ENCODE peak calls at places on chromosomes 11 and 22, in five cellular contexts. One of them, this sample, is unnamed.

GRCh38 chr11:2777871-2778629 is 78.3 kb upstream of the KCNQ1OT1 start:
- DNase-seq in HCT116: no peak
- DNase-seq in endothelial cell of umbilical vein: no peak
- DNase-seq in body of pancreas: peak
- DNase-seq in tibial nerve: peak
- DNase-seq in this sample: peak

GRCh38 chr11:93268287-93269040 is 62.1 kb upstream of the DEUP1 start:
- DNase-seq in HCT116: no peak
- DNase-seq in endothelial cell of umbilical vein: no peak
- DNase-seq in body of pancreas: no peak
- DNase-seq in tibial nerve: no peak
- DNase-seq in this sample: no peak

GRCh38 chr22:40648386-40648785 is 11.9 kb upstream of the MRTFA start:
- DNase-seq in HCT116: no peak
- DNase-seq in endothelial cell of umbilical vein: no peak
- DNase-seq in body of pancreas: no peak
- DNase-seq in tibial nerve: no peak
- DNase-seq in this sample: no peak

GRCh38 chr11:40924915-40925314 is 534.5 kb downstream of the LRRC4C start:
- DNase-seq in HCT116: no peak
- DNase-seq in endothelial cell of umbilical vein: no peak
- DNase-seq in body of pancreas: no peak
- DNase-seq in tibial nerve: no peak
- DNase-seq in this sample: no peak

GRCh38 chr11:43788394-43788793 is 92.2 kb upstream of the ALKBH3 start:
- DNase-seq in HCT116: no peak
- DNase-seq in endothelial cell of umbilical vein: peak
- DNase-seq in body of pancreas: no peak
- DNase-seq in tibial nerve: no peak
- DNase-seq in this sample: no peak

GRCh38 chr22:37971475-37972434 is 12.6 kb downstream of the SOX10 start:
- DNase-seq in HCT116: no peak
- DNase-seq in endothelial cell of umbilical vein: no peak
- DNase-seq in body of pancreas: no peak
- DNase-seq in tibial nerve: no peak
- DNase-seq in this sample: no peak

GRCh38 chr11:33454264-33454663 is 197.1 kb downstream of the HIPK3 start:
- DNase-seq in HCT116: no peak
- DNase-seq in endothelial cell of umbilical vein: no peak
- DNase-seq in body of pancreas: no peak
- DNase-seq in tibial nerve: no peak
- DNase-seq in this sample: no peak

GRCh38 chr11:133821776-133822175 is 23.5 kb downstream of the SPATA19 start:
- DNase-seq in HCT116: peak
- DNase-seq in endothelial cell of umbilical vein: no peak
- DNase-seq in body of pancreas: peak
- DNase-seq in tibial nerve: no peak
- DNase-seq in this sample: peak

GRCh38 chr11:7381937-7382336 is 103.4 kb upstream of the OLFML1 start:
- DNase-seq in HCT116: no peak
- DNase-seq in endothelial cell of umbilical vein: no peak
- DNase-seq in body of pancreas: no peak
- DNase-seq in tibial nerve: no peak
- DNase-seq in this sample: no peak

GRCh38 chr11:44976576-44976975 is 25.9 kb upstream of the TP53I11 start:
- DNase-seq in HCT116: no peak
- DNase-seq in endothelial cell of umbilical vein: no peak
- DNase-seq in body of pancreas: no peak
- DNase-seq in tibial nerve: no peak
- DNase-seq in this sample: no peak

GRCh38 chr22:43829904-43830851 is 18.1 kb upstream of the EFCAB6 start:
- DNase-seq in HCT116: no peak
- DNase-seq in endothelial cell of umbilical vein: no peak
- DNase-seq in body of pancreas: no peak
- DNase-seq in tibial nerve: peak
- DNase-seq in this sample: peak

GRCh38 chr11:130121430-130121978 is 38.1 kb upstream of the ST14 start:
- DNase-seq in HCT116: peak
- DNase-seq in endothelial cell of umbilical vein: peak
- DNase-seq in body of pancreas: no peak
- DNase-seq in tibial nerve: no peak
- DNase-seq in this sample: no peak

GRCh38 chr11:43010042-43010441 is 301.8 kb upstream of the API5 start:
- DNase-seq in HCT116: no peak
- DNase-seq in endothelial cell of umbilical vein: no peak
- DNase-seq in body of pancreas: no peak
- DNase-seq in tibial nerve: no peak
- DNase-seq in this sample: no peak

GRCh38 chr22:29907753-29908515 is 25.0 kb downstream of the MTMR3 start:
- DNase-seq in HCT116: peak
- DNase-seq in endothelial cell of umbilical vein: peak
- DNase-seq in body of pancreas: peak
- DNase-seq in tibial nerve: peak
- DNase-seq in this sample: peak

GRCh38 chr11:337711-338110 is 17.1 kb upstream of the IFITM3 start:
- DNase-seq in HCT116: no peak
- DNase-seq in endothelial cell of umbilical vein: no peak
- DNase-seq in body of pancreas: no peak
- DNase-seq in tibial nerve: no peak
- DNase-seq in this sample: no peak

GRCh38 chr11:86594746-86595145 is 77.7 kb downstream of the ME3 start:
- DNase-seq in HCT116: no peak
- DNase-seq in endothelial cell of umbilical vein: peak
- DNase-seq in body of pancreas: no peak
- DNase-seq in tibial nerve: no peak
- DNase-seq in this sample: no peak

GRCh38 chr11:73085189-73085875 is 56.8 kb downstream of the FCHSD2 start:
- DNase-seq in HCT116: no peak
- DNase-seq in endothelial cell of umbilical vein: no peak
- DNase-seq in body of pancreas: no peak
- DNase-seq in tibial nerve: no peak
- DNase-seq in this sample: no peak

GRCh38 chr11:109733245-109733644 is 311.3 kb downstream of the C11orf87 start:
- DNase-seq in HCT116: no peak
- DNase-seq in endothelial cell of umbilical vein: no peak
- DNase-seq in body of pancreas: no peak
- DNase-seq in tibial nerve: no peak
- DNase-seq in this sample: no peak

GRCh38 chr11:61497473-61497872 is 11.1 kb upstream of the LRRC10B start:
- DNase-seq in HCT116: no peak
- DNase-seq in endothelial cell of umbilical vein: no peak
- DNase-seq in body of pancreas: no peak
- DNase-seq in tibial nerve: no peak
- DNase-seq in this sample: no peak

GRCh38 chr11:64245401-64245796 is 1.3 kb downstream of the PPP1R14B start:
- DNase-seq in HCT116: no peak
- DNase-seq in endothelial cell of umbilical vein: no peak
- DNase-seq in body of pancreas: peak
- DNase-seq in tibial nerve: no peak
- DNase-seq in this sample: no peak

GRCh38 chr11:104529213-104529612 is 365.3 kb upstream of the PDGFD start:
- DNase-seq in HCT116: no peak
- DNase-seq in endothelial cell of umbilical vein: no peak
- DNase-seq in body of pancreas: no peak
- DNase-seq in tibial nerve: no peak
- DNase-seq in this sample: no peak

GRCh38 chr11:57276169-57276854 is 39.3 kb upstream of the APLNR start:
- DNase-seq in HCT116: no peak
- DNase-seq in endothelial cell of umbilical vein: peak
- DNase-seq in body of pancreas: no peak
- DNase-seq in tibial nerve: no peak
- DNase-seq in this sample: no peak

GRCh38 chr22:44369241-44369652 is 56.5 kb upstream of the SHISAL1 start:
- DNase-seq in HCT116: no peak
- DNase-seq in endothelial cell of umbilical vein: no peak
- DNase-seq in body of pancreas: no peak
- DNase-seq in tibial nerve: no peak
- DNase-seq in this sample: no peak

GRCh38 chr22:38864361-38865191 is 7.4 kb downstream of the CBX6 start:
- DNase-seq in HCT116: no peak
- DNase-seq in endothelial cell of umbilical vein: peak
- DNase-seq in body of pancreas: peak
- DNase-seq in tibial nerve: no peak
- DNase-seq in this sample: peak

GRCh38 chr22:45210577-45211431 is 29.9 kb downstream of the KIAA0930 start:
- DNase-seq in HCT116: no peak
- DNase-seq in endothelial cell of umbilical vein: no peak
- DNase-seq in body of pancreas: no peak
- DNase-seq in tibial nerve: no peak
- DNase-seq in this sample: no peak

GRCh38 chr11:65554842-65555395 is 3.2 kb downstream of the LTBP3 start:
- DNase-seq in HCT116: no peak
- DNase-seq in endothelial cell of umbilical vein: no peak
- DNase-seq in body of pancreas: no peak
- DNase-seq in tibial nerve: no peak
- DNase-seq in this sample: no peak

GRCh38 chr11:1008001-1008400 is 28.5 kb downstream of the MUC6 start:
- DNase-seq in HCT116: no peak
- DNase-seq in endothelial cell of umbilical vein: no peak
- DNase-seq in body of pancreas: no peak
- DNase-seq in tibial nerve: no peak
- DNase-seq in this sample: no peak

GRCh38 chr22:22080270-22080669 is 97.7 kb upstream of the TOP3B start:
- DNase-seq in HCT116: no peak
- DNase-seq in endothelial cell of umbilical vein: no peak
- DNase-seq in body of pancreas: no peak
- DNase-seq in tibial nerve: no peak
- DNase-seq in this sample: no peak

GRCh38 chr11:35142481-35143207 is 3.7 kb downstream of the CD44 start:
- DNase-seq in HCT116: no peak
- DNase-seq in endothelial cell of umbilical vein: peak
- DNase-seq in body of pancreas: peak
- DNase-seq in tibial nerve: no peak
- DNase-seq in this sample: no peak

GRCh38 chr11:1549355-1550330 is 22.4 kb downstream of the DUSP8 start:
- DNase-seq in HCT116: no peak
- DNase-seq in endothelial cell of umbilical vein: no peak
- DNase-seq in body of pancreas: no peak
- DNase-seq in tibial nerve: no peak
- DNase-seq in this sample: no peak

GRCh38 chr11:86719781-86720463 is 47.5 kb upstream of the ME3 start:
- DNase-seq in HCT116: no peak
- DNase-seq in endothelial cell of umbilical vein: peak
- DNase-seq in body of pancreas: no peak
- DNase-seq in tibial nerve: no peak
- DNase-seq in this sample: no peak

GRCh38 chr11:43944761-43945311 is 2.4 kb downstream of the C11orf96 start:
- DNase-seq in HCT116: no peak
- DNase-seq in endothelial cell of umbilical vein: peak
- DNase-seq in body of pancreas: peak
- DNase-seq in tibial nerve: peak
- DNase-seq in this sample: peak

GRCh38 chr11:92528051-92528450 is 303.4 kb downstream of the FAT3 start:
- DNase-seq in HCT116: no peak
- DNase-seq in endothelial cell of umbilical vein: no peak
- DNase-seq in body of pancreas: no peak
- DNase-seq in tibial nerve: no peak
- DNase-seq in this sample: no peak

GRCh38 chr11:88310246-88310645 is 27.3 kb downstream of the CTSC start:
- DNase-seq in HCT116: no peak
- DNase-seq in endothelial cell of umbilical vein: peak
- DNase-seq in body of pancreas: no peak
- DNase-seq in tibial nerve: no peak
- DNase-seq in this sample: no peak

GRCh38 chr11:94546886-94547285 is 3.2 kb downstream of the FUT4 start:
- DNase-seq in HCT116: no peak
- DNase-seq in endothelial cell of umbilical vein: no peak
- DNase-seq in body of pancreas: no peak
- DNase-seq in tibial nerve: no peak
- DNase-seq in this sample: no peak
- TF ChIP-seq POLR2A in HCT116: no peak
- TF ChIP-seq POLR2A in endothelial cell of umbilical vein: no peak
- TF ChIP-seq POLR2A in body of pancreas: peak
- TF ChIP-seq POLR2A in tibial nerve: no peak
- TF ChIP-seq POLR2A in this sample: no peak

GRCh38 chr11:122755941-122756340 is 82.4 kb upstream of the CRTAM start:
- DNase-seq in HCT116: no peak
- DNase-seq in endothelial cell of umbilical vein: no peak
- DNase-seq in body of pancreas: no peak
- DNase-seq in tibial nerve: no peak
- DNase-seq in this sample: no peak
- TF ChIP-seq CTCF in HCT116: no peak
- TF ChIP-seq CTCF in endothelial cell of umbilical vein: no peak
- TF ChIP-seq CTCF in body of pancreas: no peak
- TF ChIP-seq CTCF in tibial nerve: no peak
- TF ChIP-seq CTCF in this sample: no peak

GRCh38 chr11:71461696-71462095 is 8.7 kb downstream of the NADSYN1 start:
- DNase-seq in HCT116: no peak
- DNase-seq in endothelial cell of umbilical vein: no peak
- DNase-seq in body of pancreas: no peak
- DNase-seq in tibial nerve: no peak
- DNase-seq in this sample: no peak

GRCh38 chr11:71456831-71457230 is 3.8 kb downstream of the NADSYN1 start:
- DNase-seq in HCT116: no peak
- DNase-seq in endothelial cell of umbilical vein: no peak
- DNase-seq in body of pancreas: no peak
- DNase-seq in tibial nerve: no peak
- DNase-seq in this sample: no peak

GRCh38 chr11:71459767-71460320 is 6.8 kb downstream of the NADSYN1 start:
- DNase-seq in HCT116: no peak
- DNase-seq in endothelial cell of umbilical vein: no peak
- DNase-seq in body of pancreas: no peak
- DNase-seq in tibial nerve: no peak
- DNase-seq in this sample: no peak

GRCh38 chr11:71458146-71459070 is 5.4 kb downstream of the NADSYN1 start:
- DNase-seq in HCT116: no peak
- DNase-seq in endothelial cell of umbilical vein: no peak
- DNase-seq in body of pancreas: no peak
- DNase-seq in tibial nerve: no peak
- DNase-seq in this sample: no peak

DNA sequence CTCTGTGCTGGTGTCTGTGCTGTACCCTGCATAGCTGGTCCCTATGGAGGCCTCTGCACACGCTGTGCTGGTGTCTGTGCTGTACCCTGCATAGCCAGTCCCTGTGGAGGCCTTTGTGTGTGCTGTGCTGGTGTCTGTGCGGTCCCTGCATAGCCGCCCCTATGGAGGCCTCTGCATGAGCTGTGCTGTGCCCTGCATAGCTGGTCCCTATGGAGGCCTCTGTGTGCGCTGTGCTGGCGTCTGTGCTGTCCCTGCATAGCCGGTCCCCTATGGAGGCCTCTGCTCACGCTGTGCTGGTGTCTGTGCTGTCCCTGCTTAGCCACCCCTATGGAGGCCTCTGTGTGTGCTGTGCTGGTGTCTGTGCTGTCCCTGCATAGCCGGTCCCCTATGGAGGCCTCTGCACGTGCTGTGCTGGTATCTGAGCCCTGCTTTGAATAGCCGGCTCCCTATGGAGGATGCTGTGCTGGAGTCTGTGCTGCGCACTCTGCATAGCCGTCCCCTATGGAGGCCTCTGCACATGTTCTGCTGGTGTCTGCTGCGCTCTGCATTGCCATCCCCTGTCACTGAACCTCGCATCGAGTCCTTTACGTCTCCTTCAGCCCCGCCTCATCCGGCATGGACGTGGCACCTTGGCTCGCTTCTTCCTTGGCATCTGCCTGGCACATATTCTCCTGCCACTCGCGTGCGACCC is 6.2 kb downstream of the NADSYN1 start:
- DNase-seq in HCT116: no peak
- DNase-seq in endothelial cell of umbilical vein: no peak
- DNase-seq in body of pancreas: no peak
- DNase-seq in tibial nerve: no peak
- DNase-seq in this sample: no peak
- H3K27ac ChIP-seq in HCT116: no peak
- H3K27ac ChIP-seq in endothelial cell of umbilical vein: no peak
- H3K27ac ChIP-seq in body of pancreas: no peak
- H3K27ac ChIP-seq in tibial nerve: no peak
- H3K27ac ChIP-seq in this sample: no peak

GRCh38 chr22:50532353-50532700 is 2.5 kb upstream of the TYMP start:
- DNase-seq in HCT116: no peak
- DNase-seq in endothelial cell of umbilical vein: no peak
- DNase-seq in body of pancreas: no peak
- DNase-seq in tibial nerve: no peak
- DNase-seq in this sample: no peak
- TF ChIP-seq POLR2A in HCT116: no peak
- TF ChIP-seq POLR2A in endothelial cell of umbilical vein: no peak
- TF ChIP-seq POLR2A in body of pancreas: no peak
- TF ChIP-seq POLR2A in tibial nerve: no peak
- TF ChIP-seq POLR2A in this sample: no peak

This sample was measured in testis.